ENCODE peak calls at places on chromosomes 13 and 19, in four cellular contexts. D is SK-N-SH, Y is K562, N is HCT116. C is an unnamed sample.

GRCh38 chr13:24985102-24985501 is 110.8 kb upstream of the PABPC3 start:
- DNase-seq in D (no peak), Y (no peak), N (no peak), C (no peak)

GRCh38 chr19:48999481-49000325 is 6.0 kb downstream of the RUVBL2 start:
- DNase-seq in D (peak), Y (peak), N (no peak), C (no peak)

GRCh38 chr13:39874331-39875055 is 219.0 kb downstream of the COG6 start:
- DNase-seq in D (no peak), Y (no peak), N (no peak), C (no peak)

GRCh38 chr19:4067396-4068057 is 828 bp upstream of the ZBTB7A start:
- DNase-seq in D (peak), Y (peak), N (no peak), C (no peak)

GRCh38 chr13:95756072-95756471 is 79.1 kb downstream of the DNAJC3 start:
- DNase-seq in D (no peak), Y (peak), N (no peak), C (no peak)

GRCh38 chr13:40993987-40994386 is 25.1 kb downstream of the ELF1 start:
- DNase-seq in D (no peak), Y (no peak), N (peak), C (no peak)

GRCh38 chr13:113291997-113292862 is 4.8 kb upstream of the LAMP1 start:
- DNase-seq in D (peak), Y (peak), N (no peak), C (no peak)

GRCh38 chr13:107867701-107868661 is 347.4 kb downstream of the LIG4 start:
- DNase-seq in D (peak), Y (peak), N (no peak), C (no peak)

GRCh38 chr19:36819130-36819630 is 19.0 kb downstream of the ZNF790 start:
- DNase-seq in D (no peak), Y (no peak), N (no peak), C (no peak)

GRCh38 chr19:28289294-28290063 is 923.5 kb downstream of the UQCRFS1 start:
- DNase-seq in D (peak), Y (no peak), N (no peak), C (no peak)

GRCh38 chr19:44725251-44725650 is 23.3 kb upstream of the BCL3 start:
- DNase-seq in D (no peak), Y (peak), N (no peak), C (peak)

GRCh38 chr19:55650602-55651230 is 2.7 kb downstream of the CCDC106 start:
- DNase-seq in D (peak), Y (no peak), N (no peak), C (no peak)

GRCh38 chr13:74061939-74062595 is 72.1 kb downstream of the KLF12 start:
- DNase-seq in D (peak), Y (no peak), N (no peak), C (no peak)

GRCh38 chr19:14381689-14382474 is 638 bp downstream of the ADGRE5 start:
- DNase-seq in D (no peak), Y (peak), N (no peak), C (no peak)

GRCh38 chr13:100707818-100708740 is 33.5 kb upstream of the TMTC4 start:
- DNase-seq in D (no peak), Y (no peak), N (no peak), C (no peak)

GRCh38 chr13:46595136-46595917 is 42.4 kb downstream of the LRCH1 start:
- DNase-seq in D (no peak), Y (no peak), N (no peak), C (no peak)

GRCh38 chr13:87078947-87079795 is 592.0 kb upstream of the SLITRK5 start:
- DNase-seq in D (no peak), Y (no peak), N (no peak), C (no peak)

DNA sequence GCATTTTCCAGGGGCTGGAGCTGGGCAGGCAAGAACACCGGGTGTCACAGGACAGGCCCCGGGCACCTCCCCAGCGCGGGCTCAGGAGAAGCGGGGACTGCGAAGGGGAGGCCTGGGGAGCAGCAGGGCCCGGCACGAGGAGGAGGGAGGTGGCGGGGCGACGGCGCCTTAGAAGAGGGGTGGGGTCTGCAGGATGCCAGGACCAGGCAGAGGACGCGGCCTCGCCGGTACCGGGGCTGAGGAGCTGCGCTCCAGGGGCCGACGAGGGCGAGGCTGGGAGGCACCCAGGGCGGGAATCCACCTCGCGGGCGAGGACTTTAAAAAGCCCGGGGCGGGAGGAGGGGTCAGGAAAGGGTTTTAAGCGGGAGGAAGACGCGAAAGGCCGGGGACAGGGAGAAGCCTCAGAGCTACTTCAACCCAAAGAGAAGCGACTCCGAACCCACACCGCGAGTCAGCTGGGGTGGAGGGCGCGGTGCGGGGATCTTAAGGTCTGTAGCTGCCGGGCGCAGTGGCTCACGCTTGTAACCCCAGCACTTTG is 665 bp downstream of the ZNF347 start:
- DNase-seq in D (peak), Y (peak), N (no peak), C (no peak)
- TF ChIP-seq ELF1 in D (no peak), Y (no peak), N (no peak), C (no peak)

GRCh38 chr13:75569576-75569975 is 20.0 kb downstream of the UCHL3 start:
- DNase-seq in D (no peak), Y (no peak), N (no peak), C (no peak)

DNA sequence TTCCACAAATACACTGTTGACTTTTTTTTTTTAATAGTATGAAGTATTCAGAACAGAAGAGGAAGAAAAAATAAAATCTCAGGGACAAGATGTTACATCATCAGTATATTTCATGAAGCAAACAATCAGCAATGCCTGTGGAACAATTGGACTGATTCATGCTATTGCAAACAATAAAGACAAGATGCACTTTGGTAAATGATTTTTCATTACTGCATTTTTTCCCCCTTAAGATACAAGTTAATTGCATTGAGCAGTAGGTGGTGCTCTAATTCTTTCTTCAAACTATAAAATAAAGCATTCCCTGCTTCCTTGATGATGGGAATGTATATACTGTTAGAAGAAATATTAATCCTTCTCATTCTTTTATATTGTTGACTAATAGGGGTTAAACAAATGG is 17.1 kb downstream of the UCHL3 start:
- DNase-seq in D (peak), Y (no peak), N (no peak), C (peak)
- TF ChIP-seq ELF1 in D (no peak), Y (no peak), N (no peak), C (no peak)

DNA sequence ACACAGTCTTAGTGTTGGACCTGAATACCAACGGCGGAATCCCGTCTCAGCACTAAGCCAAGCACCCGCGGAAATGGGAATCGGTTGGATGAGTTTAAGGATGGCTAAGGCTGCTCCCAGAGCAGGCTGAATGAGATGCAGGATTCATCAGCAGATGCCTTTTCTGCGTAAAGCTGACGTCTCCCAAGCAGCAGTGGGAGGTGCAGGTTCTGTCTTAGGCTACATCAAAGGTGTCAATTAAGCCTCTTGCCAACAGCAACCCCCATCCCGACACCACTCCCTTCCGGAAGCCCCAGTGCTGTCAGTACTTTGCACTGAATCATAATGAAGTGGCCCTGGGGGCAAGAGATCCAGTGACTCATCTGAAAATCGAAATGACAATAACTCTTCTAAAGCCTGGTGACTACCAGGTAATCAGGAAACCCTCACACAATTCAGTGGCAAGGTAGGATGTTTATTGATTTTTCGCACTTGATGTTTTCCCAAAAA is 275.6 kb downstream of the DCLK1 start:
- DNase-seq in D (no peak), Y (no peak), N (peak), C (no peak)
- TF ChIP-seq ELF1 in D (no peak), Y (no peak), N (no peak), C (no peak)

DNA sequence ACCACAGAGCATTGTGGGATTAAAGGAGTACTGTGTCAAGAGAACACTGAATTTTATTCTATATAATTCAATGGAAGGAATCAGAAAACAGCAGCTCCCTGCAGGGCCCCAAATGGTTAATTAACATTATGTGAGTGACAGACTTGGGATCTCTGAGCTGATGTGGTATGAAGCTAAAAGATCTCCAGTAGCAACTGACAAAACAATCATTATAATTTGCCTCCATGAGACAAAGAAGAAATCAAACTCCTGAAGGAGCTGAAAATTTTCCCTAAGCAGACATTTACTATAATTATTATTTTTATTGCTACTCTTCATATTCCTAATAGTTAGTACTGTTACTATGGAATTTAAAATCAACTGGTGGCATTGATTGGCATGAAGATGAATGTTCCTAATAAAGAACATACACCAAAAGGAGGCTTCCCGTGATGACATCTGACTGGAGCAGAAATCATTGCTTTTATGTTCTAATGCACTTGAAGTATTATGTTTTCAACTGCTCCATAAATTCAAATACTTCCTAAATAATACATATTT is 28.8 kb upstream of the RFC3 start:
- DNase-seq in D (no peak), Y (no peak), N (no peak), C (no peak)
- TF ChIP-seq ELF1 in D (no peak), Y (no peak), N (no peak), C (no peak)

GRCh38 chr19:32022044-32022945 is 323.1 kb upstream of the ZNF507 start:
- DNase-seq in D (no peak), Y (no peak), N (no peak), C (no peak)
- TF ChIP-seq ELF1 in D (no peak), Y (no peak), N (no peak), C (no peak)

GRCh38 chr19:41442473-41443360 is at the start of gene ERICH4:
- DNase-seq in D (no peak), Y (no peak), N (no peak), C (no peak)
- TF ChIP-seq ELF1 in D (no peak), Y (no peak), N (no peak), C (peak)

GRCh38 chr19:1650627-1651009 is 1.8 kb downstream of the TCF3 start:
- DNase-seq in D (peak), Y (peak), N (no peak), C (no peak)

GRCh38 chr19:1649706-1650626 is 2.4 kb downstream of the TCF3 start:
- DNase-seq in D (no peak), Y (no peak), N (no peak), C (no peak)

GRCh38 chr19:1647664-1648155 is 4.7 kb downstream of the TCF3 start:
- DNase-seq in D (no peak), Y (no peak), N (no peak), C (no peak)

GRCh38 chr19:1648156-1648925 is 4.1 kb downstream of the TCF3 start:
- DNase-seq in D (no peak), Y (no peak), N (no peak), C (no peak)

GRCh38 chr19:1648926-1649541 is 3.4 kb downstream of the TCF3 start:
- DNase-seq in D (no peak), Y (no peak), N (no peak), C (no peak)
- TF ChIP-seq ELF1 in D (no peak), Y (no peak), N (no peak), C (no peak)